ENCODE peak calls at places on chromosomes 16 and 17, in nine cellular contexts. F is lower leg skin, B is foreskin fibroblast, J is transverse colon, N is breast epithelium, H is dorsolateral prefrontal cortex, M is stomach, D is cardiac fibroblast, L is fibroblast of pulmonary artery. K is an unnamed sample.

GRCh38 chr16:154223-155030 is 2.0 kb downstream of the HBZ start:
- DNase-seq in N (no peak), J (peak), F (no peak), D (no peak), M (peak), H (peak), L (peak), B (no peak), K (no peak)

GRCh38 chr16:77359065-77359502 is 75.8 kb downstream of the ADAMTS18 start:
- DNase-seq in D (peak), M (no peak), F (no peak), L (peak), H (no peak), N (no peak), B (peak), J (no peak), K (peak)

GRCh38 chr17:27609606-27610303 is 21.2 kb upstream of the LGALS9 start:
- DNase-seq in N (no peak), F (no peak), L (peak), B (peak), D (peak), M (peak), H (peak), J (peak), K (peak)

GRCh38 chr16:87100306-87101058 is 216.7 kb downstream of the C16orf95 start:
- DNase-seq in L (no peak), F (no peak), M (no peak), N (no peak), D (no peak), H (no peak), B (no peak), J (no peak), K (no peak)

GRCh38 chr16:70391881-70392481 is 45.3 kb downstream of the DDX19A start:
- DNase-seq in J (no peak), H (peak), F (peak), B (peak), D (peak), M (no peak), N (no peak), L (peak), K (no peak)

GRCh38 chr16:52976539-52977167 is 76.0 kb downstream of the CHD9NB start:
- DNase-seq in N (no peak), J (no peak), B (peak), H (no peak), L (peak), D (peak), F (no peak), M (no peak), K (no peak)

GRCh38 chr16:3266873-3267537 is 10.6 kb upstream of the MEFV start:
- DNase-seq in H (no peak), L (peak), N (no peak), M (no peak), B (peak), J (no peak), F (no peak), D (peak), K (no peak)

GRCh38 chr17:65064452-65065019 is 8.0 kb upstream of the GNA13 start:
- DNase-seq in H (no peak), N (no peak), F (peak), B (no peak), M (no peak), L (peak), D (peak), J (no peak), K (peak)

GRCh38 chr16:75377971-75378386 is 55.3 kb downstream of the CFDP1 start:
- DNase-seq in B (peak), H (no peak), J (no peak), F (peak), M (no peak), L (peak), D (peak), N (no peak), K (peak)

GRCh38 chr16:75742424-75743047 is 16.2 kb upstream of the CPHXL start:
- DNase-seq in H (no peak), D (peak), M (no peak), F (no peak), J (no peak), L (no peak), N (no peak), B (no peak), K (no peak)

GRCh38 chr16:2964416-2965223 is 545 bp downstream of the KREMEN2 start:
- DNase-seq in M (peak), L (no peak), F (no peak), J (peak), D (no peak), N (no peak), B (no peak), H (no peak), K (no peak)

GRCh38 chr17:56185491-56185890 is 32.2 kb downstream of the ANKFN1 start:
- DNase-seq in D (peak), N (no peak), L (peak), J (no peak), B (no peak), F (no peak), M (no peak), H (no peak), K (no peak)

GRCh38 chr16:57411362-57411976 is 6.9 kb downstream of the CCL17 start:
- DNase-seq in F (no peak), B (no peak), M (no peak), L (no peak), H (no peak), J (no peak), D (no peak), N (no peak), K (no peak)

GRCh38 chr17:79213305-79213704 is 138.7 kb downstream of the ENGASE start:
- DNase-seq in L (no peak), N (no peak), M (no peak), F (no peak), B (no peak), J (no peak), D (no peak), H (no peak), K (no peak)

GRCh38 chr17:71919181-71919580 is 201.6 kb upstream of the SOX9 start:
- DNase-seq in D (no peak), L (no peak), N (no peak), F (peak), B (no peak), M (no peak), H (no peak), J (no peak), K (no peak)

GRCh38 chr17:82331345-82331939 is 2.1 kb downstream of the SECTM1 start:
- DNase-seq in N (no peak), D (no peak), M (no peak), H (no peak), J (no peak), L (no peak), B (no peak), F (no peak), K (no peak)

GRCh38 chr17:29172589-29172988 is 7.6 kb downstream of the MYO18A start:
- DNase-seq in L (no peak), H (no peak), B (no peak), M (no peak), N (no peak), D (no peak), J (no peak), F (no peak), K (no peak)

GRCh38 chr17:59161477-59161876 is 5.9 kb downstream of the PRR11 start:
- DNase-seq in D (no peak), N (no peak), F (no peak), H (no peak), B (no peak), J (no peak), M (no peak), L (no peak), K (no peak)

GRCh38 chr17:78144736-78145641 is 1.2 kb upstream of the C17orf99 start:
- DNase-seq in D (no peak), H (peak), N (peak), F (no peak), L (no peak), M (peak), J (peak), B (no peak), K (no peak)

GRCh38 chr17:56028837-56029236 is 124.4 kb upstream of the ANKFN1 start:
- DNase-seq in F (no peak), J (no peak), N (no peak), D (no peak), H (no peak), M (no peak), B (no peak), L (no peak), K (no peak)

GRCh38 chr16:85785927-85786326 is 13.4 kb downstream of the EMC8 start:
- DNase-seq in M (no peak), H (no peak), B (peak), N (no peak), F (no peak), D (peak), L (no peak), J (no peak), K (no peak)

GRCh38 chr16:55257971-55258613 is 65.9 kb upstream of the IRX6 start:
- DNase-seq in L (peak), F (peak), J (peak), M (peak), B (peak), H (no peak), D (peak), N (peak), K (peak)

GRCh38 chr17:68600881-68601564 is at the start of gene FAM20A:
- DNase-seq in B (no peak), M (peak), D (no peak), J (peak), F (no peak), H (peak), N (no peak), L (no peak), K (no peak)

GRCh38 chr17:46157443-46158107 is 35.7 kb downstream of the KANSL1 start:
- DNase-seq in F (no peak), M (no peak), D (peak), B (no peak), J (no peak), L (peak), H (no peak), N (no peak), K (no peak)

GRCh38 chr16:57118461-57119084 is 26.2 kb downstream of the CPNE2 start:
- DNase-seq in N (no peak), J (no peak), H (no peak), M (no peak), F (no peak), D (no peak), B (no peak), L (no peak), K (no peak)

GRCh38 chr17:4588391-4588790 is 4.1 kb downstream of the SMTNL2 start:
- DNase-seq in J (no peak), B (no peak), D (no peak), M (no peak), L (no peak), N (no peak), H (no peak), F (no peak), K (no peak)

GRCh38 chr17:4407216-4407615 is 26.5 kb upstream of the SPNS3 start:
- DNase-seq in H (no peak), F (no peak), D (no peak), M (no peak), B (no peak), N (no peak), L (peak), J (no peak), K (no peak)

GRCh38 chr17:38671939-38672720 is 2.6 kb downstream of the EPOP start:
- DNase-seq in D (no peak), L (no peak), M (no peak), N (no peak), J (no peak), H (no peak), B (no peak), F (no peak), K (no peak)

GRCh38 chr16:68215302-68215701 is 20.6 kb downstream of the ESRP2 start:
- DNase-seq in L (no peak), N (no peak), F (no peak), J (no peak), D (no peak), B (no peak), M (no peak), H (no peak), K (no peak)

GRCh38 chr16:68328860-68329370 is 18.1 kb downstream of the PRMT7 start:
- DNase-seq in J (no peak), B (no peak), M (no peak), L (no peak), H (no peak), D (no peak), F (no peak), N (no peak), K (no peak)

GRCh38 chr17:66308856-66309255 is 6.4 kb downstream of the PRKCA start:
- DNase-seq in J (no peak), N (no peak), B (no peak), M (no peak), D (no peak), F (no peak), L (no peak), H (no peak), K (no peak)

GRCh38 chr16:70390774-70391173 is 44.1 kb downstream of the DDX19A start:
- DNase-seq in J (peak), H (no peak), B (no peak), L (no peak), M (no peak), F (peak), D (no peak), N (no peak), K (no peak)

GRCh38 chr17:19727466-19728113 is 11.2 kb upstream of the SLC47A2 start:
- DNase-seq in B (peak), M (no peak), D (peak), L (peak), F (peak), H (peak), N (no peak), J (peak), K (peak)

GRCh38 chr17:82175951-82176350 is 36.7 kb downstream of the CCDC57 start:
- DNase-seq in D (no peak), F (no peak), J (no peak), M (no peak), L (no peak), H (no peak), N (no peak), B (no peak), K (no peak)

GRCh38 chr17:29590979-29591736 is 1.7 kb upstream of the GIT1 start:
- DNase-seq in B (no peak), F (peak), J (peak), L (peak), H (peak), N (no peak), D (peak), M (no peak), K (no peak)

GRCh38 chr17:67121317-67121887 is 77.0 kb downstream of the CACNG1 start:
- DNase-seq in N (no peak), H (no peak), F (no peak), D (no peak), L (no peak), M (no peak), J (no peak), B (no peak), K (no peak)

GRCh38 chr16:66242672-66243071 is 123.8 kb upstream of the CDH5 start:
- DNase-seq in N (no peak), M (no peak), B (no peak), L (no peak), H (no peak), J (no peak), D (no peak), F (no peak), K (no peak)

GRCh38 chr16:66240996-66241395 is 125.5 kb upstream of the CDH5 start:
- DNase-seq in M (no peak), H (no peak), B (no peak), F (no peak), N (no peak), J (no peak), D (no peak), L (no peak), K (no peak)

GRCh38 chr16:66238696-66239095 is 127.8 kb upstream of the CDH5 start:
- DNase-seq in H (no peak), M (no peak), N (no peak), L (no peak), D (no peak), F (no peak), J (no peak), B (no peak), K (no peak)

GRCh38 chr16:66240565-66240964 is 125.9 kb upstream of the CDH5 start:
- DNase-seq in D (no peak), B (no peak), L (no peak), J (no peak), F (no peak), M (no peak), N (no peak), H (no peak), K (no peak)

DNA sequence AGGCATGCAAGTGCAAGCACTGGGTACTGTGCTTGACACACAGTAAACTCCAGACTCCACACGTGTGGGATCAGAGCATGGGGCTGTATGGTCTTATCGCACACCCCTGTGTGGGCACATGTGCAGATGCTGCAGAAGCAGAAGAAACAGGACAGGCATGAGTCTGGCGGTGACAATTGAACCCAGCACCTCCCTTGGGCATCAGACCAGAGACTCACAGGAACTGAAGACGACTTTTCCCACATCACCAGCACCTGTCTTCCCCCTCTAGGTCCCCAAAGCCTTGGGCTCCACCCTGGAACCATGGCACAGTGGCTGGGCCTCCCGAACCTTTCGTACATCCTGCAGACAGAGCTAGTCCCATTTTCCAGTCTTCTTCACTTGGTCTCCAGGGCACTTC is 126.4 kb upstream of the CDH5 start:
- DNase-seq in D (no peak), H (no peak), J (no peak), N (no peak), L (no peak), M (no peak), B (no peak), F (no peak), K (no peak)
- TF ChIP-seq CTCF in D (no peak), H (no peak), J (no peak), N (no peak), L (no peak), M (no peak), B (no peak), F (no peak), K (no peak)

GRCh38 chr17:32523017-32523680 is 36.4 kb downstream of the CDK5R1 start:
- DNase-seq in N (no peak), D (no peak), F (no peak), H (no peak), B (no peak), J (peak), M (no peak), L (no peak), K (no peak)
- H3K4me3 ChIP-seq in N (no peak), D (no peak), F (no peak), H (no peak), B (no peak), J (no peak), M (no peak), L (no peak), K (no peak)

GRCh38 chr17:7306911-7307685 is at the start of gene EIF5A:
- DNase-seq in J (peak), B (peak), N (peak), H (peak), D (peak), L (peak), M (peak), F (peak), K (peak)

GRCh38 chr17:7309628-7310027 is 2.2 kb downstream of the EIF5A start:
- DNase-seq in J (no peak), L (no peak), D (no peak), F (no peak), B (no peak), M (no peak), H (no peak), N (no peak), K (no peak)

GRCh38 chr17:7308625-7309433 is 1.4 kb downstream of the EIF5A start:
- DNase-seq in L (peak), B (peak), J (peak), F (peak), N (peak), D (peak), H (peak), M (peak), K (no peak)

GRCh38 chr17:7311110-7311698 is 3.8 kb downstream of the EIF5A start:
- DNase-seq in B (no peak), F (no peak), N (no peak), M (no peak), L (no peak), D (no peak), J (no peak), H (no peak), K (no peak)

DNA sequence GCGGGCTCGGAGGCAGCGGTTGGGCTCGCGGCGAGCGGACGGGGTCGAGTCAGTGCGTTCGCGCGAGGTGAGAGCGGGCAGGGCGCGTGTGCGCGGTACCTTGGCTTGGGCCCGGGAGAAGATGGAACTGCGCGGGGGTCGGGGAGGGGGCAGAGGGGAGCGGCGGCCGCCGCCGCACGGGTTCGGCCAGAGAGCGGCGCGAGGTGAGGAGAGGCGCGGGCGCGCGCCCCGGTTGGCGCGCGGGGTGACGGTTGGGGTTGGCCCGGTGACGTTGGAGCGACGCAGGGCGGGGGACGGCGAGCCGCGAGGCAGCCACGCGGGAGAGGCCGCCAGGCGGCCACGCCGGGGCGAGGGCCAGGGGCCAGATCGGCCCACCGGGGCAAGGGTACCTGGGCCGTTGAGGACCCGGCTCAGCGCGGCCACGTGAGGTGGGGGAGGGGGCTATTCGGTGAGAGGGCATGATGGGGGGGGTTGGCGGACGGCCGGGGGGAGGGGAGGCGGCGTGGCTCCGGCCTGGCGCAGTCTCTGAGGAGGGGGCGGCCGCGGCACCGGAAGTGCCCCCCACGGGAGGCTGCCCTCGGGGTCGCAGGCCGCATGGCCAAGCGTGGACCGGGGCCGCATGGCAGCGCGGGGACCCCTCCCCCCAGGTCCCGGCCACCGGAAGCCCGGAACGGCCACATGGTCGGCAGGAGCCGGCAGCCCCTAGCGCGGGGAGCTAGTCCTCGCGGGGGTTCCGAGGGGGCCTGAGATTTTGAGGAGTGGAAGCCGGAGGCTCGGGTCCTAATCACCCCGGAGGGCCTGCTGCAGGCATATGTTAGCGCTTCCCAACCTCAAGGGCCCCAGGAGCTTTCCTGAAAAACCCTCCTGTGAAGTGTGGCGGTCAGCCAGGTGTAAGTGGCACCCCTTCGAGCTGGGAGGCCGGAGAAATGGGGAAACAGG is 527 bp downstream of the EIF5A start:
- DNase-seq in F (peak), L (peak), J (peak), N (no peak), B (peak), H (no peak), D (peak), M (peak), K (no peak)
- TF ChIP-seq CTCF in F (no peak), L (no peak), J (peak), N (no peak), B (no peak), H (no peak), D (no peak), M (no peak), K (no peak)

GRCh38 chr16:26330654-26331053 is 638.9 kb downstream of the HS3ST4 start:
- DNase-seq in M (no peak), F (no peak), B (no peak), J (no peak), D (no peak), L (no peak), N (no peak), H (no peak), K (no peak)

GRCh38 chr16:26334218-26335111 is 642.7 kb downstream of the HS3ST4 start:
- DNase-seq in M (no peak), B (no peak), J (no peak), F (no peak), H (no peak), N (no peak), L (no peak), D (no peak), K (no peak)

GRCh38 chr16:26335236-26335809 is 643.6 kb downstream of the HS3ST4 start:
- DNase-seq in D (no peak), L (no peak), J (no peak), H (no peak), M (no peak), F (no peak), N (no peak), B (no peak), K (no peak)
- H3K4me3 ChIP-seq in D (no peak), L (no peak), J (no peak), H (no peak), M (no peak), F (no peak), N (no peak), B (no peak), K (no peak)

GRCh38 chr16:80356365-80356764 is 184.4 kb upstream of the DYNLRB2 start:
- DNase-seq in M (no peak), B (no peak), L (no peak), N (no peak), D (no peak), J (no peak), H (no peak), F (no peak), K (no peak)
- TF ChIP-seq CTCF in M (no peak), B (no peak), L (no peak), N (no peak), D (no peak), J (no peak), H (no peak), F (no peak), K (no peak)

K was measured in epithelial cell of proximal tubule.